ENCODE peak calls at places on chromosome 9, in eight cellular contexts. B is IMR-90, V is heart right ventricle, Y is A549, K is cardiac muscle cell, E is lung, L is uterus, S is upper lobe of left lung. X is an unnamed sample. For H3K4me1, the result is how much of the 10 kb centered on the place peaks cover.

GRCh38 chr9:98080346-98080745 is 23.8 kb downstream of the NANS start:
- DNase-seq in B (peak), V (no peak), Y (no peak), K (no peak), E (no peak), L (no peak), S (no peak), X (no peak)

GRCh38 chr9:135701067-135701967 is 668 bp upstream of the KCNT1 start:
- DNase-seq in B (no peak), V (no peak), Y (no peak), K (no peak), E (no peak), L (no peak), S (peak), X (no peak)

GRCh38 chr9:88716636-88717035 is 181.7 kb downstream of the NXNL2 start:
- DNase-seq in B (no peak), V (no peak), Y (no peak), K (no peak), E (no peak), L (no peak), S (no peak), X (no peak)

GRCh38 chr9:107336718-107337360 is 53.8 kb downstream of the RAD23B start:
- DNase-seq in B (peak), V (no peak), Y (no peak), K (peak), E (no peak), L (no peak), S (no peak), X (no peak)

GRCh38 chr9:125536184-125537152 is 170.5 kb downstream of the MAPKAP1 start:
- DNase-seq in B (no peak), V (no peak), Y (no peak), K (peak), E (no peak), L (no peak), S (no peak), X (no peak)

GRCh38 chr9:32413424-32413823 is 29.0 kb downstream of the ACO1 start:
- DNase-seq in B (no peak), V (no peak), Y (no peak), K (peak), E (no peak), L (no peak), S (no peak), X (no peak)

GRCh38 chr9:130627051-130627450 is 37.3 kb upstream of the PRDM12 start:
- DNase-seq in B (no peak), V (no peak), Y (no peak), K (no peak), E (no peak), L (no peak), S (no peak), X (no peak)

GRCh38 chr9:92954078-92954861 is 6.9 kb downstream of the FGD3 start:
- DNase-seq in B (no peak), V (no peak), Y (no peak), K (peak), E (peak), L (no peak), S (no peak), X (no peak)

GRCh38 chr9:104104407-104104806 is 10.3 kb downstream of the SMC2 start:
- DNase-seq in B (no peak), V (no peak), Y (no peak), K (no peak), E (no peak), L (no peak), S (no peak), X (no peak)

GRCh38 chr9:130444565-130445221 is at the start of gene ASS1:
- DNase-seq in B (no peak), V (peak), Y (peak), K (peak), E (peak), L (peak), S (peak), X (no peak)

GRCh38 chr9:69223605-69224004 is 49.5 kb downstream of the TJP2 start:
- DNase-seq in B (peak), V (no peak), Y (peak), K (peak), E (peak), L (no peak), S (no peak), X (no peak)

GRCh38 chr9:130327070-130327780 is 61.7 kb downstream of the HMCN2 start:
- DNase-seq in B (no peak), V (no peak), Y (peak), K (no peak), E (no peak), L (no peak), S (peak), X (no peak)

DNA sequence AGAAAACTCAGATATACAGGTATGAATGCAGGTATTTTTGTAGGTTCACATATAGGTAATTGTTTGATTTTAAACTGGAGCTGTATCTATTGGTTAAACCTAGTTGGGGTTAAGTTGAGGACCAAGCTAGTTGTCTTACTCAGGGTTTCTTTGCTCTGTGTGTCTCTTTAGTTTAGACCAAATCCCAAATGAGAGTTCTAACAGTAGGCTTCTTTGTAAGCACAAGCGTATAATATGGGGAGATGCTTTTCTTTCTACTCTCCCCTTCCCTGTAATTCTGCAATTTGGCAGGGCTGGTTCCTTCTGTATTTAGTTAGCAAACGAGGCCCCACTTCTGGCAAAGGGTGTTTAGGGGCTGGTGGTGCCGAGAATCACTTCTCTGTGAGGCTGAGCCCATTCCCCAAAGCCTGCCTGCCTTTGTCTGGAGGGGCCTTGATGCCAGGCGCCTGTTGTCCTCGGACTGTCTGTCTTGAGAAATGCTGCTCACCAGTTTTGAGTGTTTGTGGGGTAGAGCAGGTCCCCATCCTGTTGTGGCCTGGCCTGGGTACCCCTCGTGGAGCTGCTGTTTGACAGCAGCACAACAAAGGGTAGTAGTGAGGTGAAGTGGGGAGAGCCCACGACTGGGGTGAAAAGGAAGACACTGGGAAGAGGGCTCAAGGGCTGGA is 259.3 kb downstream of the FANCC start:
- DNase-seq in B (no peak), V (no peak), Y (no peak), K (no peak), E (no peak), L (no peak), S (no peak), X (no peak)
- H3K4me3 ChIP-seq in B (no peak), V (no peak), Y (no peak), K (no peak), E (no peak), L (no peak), S (no peak), X (peak)

GRCh38 chr9:137194909-137195308 is 5.6 kb downstream of the TPRN start:
- DNase-seq in B (no peak), V (no peak), Y (no peak), K (no peak), E (no peak), L (no peak), S (no peak), X (no peak)
- H3K4me1 ChIP-seq in B (under half), V (half or more), Y (under half), K (under half), E (under half), L (under half), S (under half), X (under half)

DNA sequence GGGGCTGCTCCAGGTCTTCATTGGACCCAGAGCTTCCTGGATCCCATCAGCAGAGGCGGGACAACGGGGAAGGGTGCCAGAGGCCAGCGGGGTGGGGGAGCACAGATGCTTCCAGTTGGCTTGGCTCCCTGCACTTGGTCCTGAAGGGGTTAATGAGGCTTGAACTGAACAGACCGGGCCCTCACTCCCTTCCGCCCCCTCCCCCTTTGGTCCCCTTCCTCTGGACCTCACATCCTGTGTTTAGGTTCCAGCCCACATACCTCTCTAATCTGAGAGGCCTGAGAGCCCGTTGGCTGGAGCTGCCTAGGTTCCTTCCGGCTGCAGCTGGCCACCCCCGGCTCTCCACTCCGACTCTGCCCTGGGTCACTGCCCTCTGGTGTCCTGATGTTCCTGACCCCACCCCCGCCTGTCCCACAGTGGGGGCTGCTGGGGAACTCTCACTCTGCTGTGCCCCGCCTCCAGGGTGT is 32.3 kb downstream of the PTPA start:
- DNase-seq in B (peak), V (peak), Y (no peak), K (peak), E (peak), L (peak), S (peak), X (no peak)
- H3K4me3 ChIP-seq in B (no peak), V (peak), Y (no peak), K (no peak), E (no peak), L (no peak), S (peak), X (peak)

GRCh38 chr9:94921072-94921471 is 194.6 kb downstream of the AOPEP start:
- DNase-seq in B (peak), V (no peak), Y (no peak), K (peak), E (no peak), L (peak), S (peak), X (no peak)
- H3K4me1 ChIP-seq in B (under half), V (half or more), Y (half or more), K (half or more), E (under half), L (under half), S (half or more), X (half or more)

GRCh38 chr9:36749461-36749860 is 176.8 kb downstream of the MELK start:
- DNase-seq in B (no peak), V (no peak), Y (no peak), K (no peak), E (no peak), L (no peak), S (no peak), X (no peak)
- H3K4me3 ChIP-seq in B (no peak), V (no peak), Y (no peak), K (no peak), E (no peak), L (no peak), S (no peak), X (no peak)

DNA sequence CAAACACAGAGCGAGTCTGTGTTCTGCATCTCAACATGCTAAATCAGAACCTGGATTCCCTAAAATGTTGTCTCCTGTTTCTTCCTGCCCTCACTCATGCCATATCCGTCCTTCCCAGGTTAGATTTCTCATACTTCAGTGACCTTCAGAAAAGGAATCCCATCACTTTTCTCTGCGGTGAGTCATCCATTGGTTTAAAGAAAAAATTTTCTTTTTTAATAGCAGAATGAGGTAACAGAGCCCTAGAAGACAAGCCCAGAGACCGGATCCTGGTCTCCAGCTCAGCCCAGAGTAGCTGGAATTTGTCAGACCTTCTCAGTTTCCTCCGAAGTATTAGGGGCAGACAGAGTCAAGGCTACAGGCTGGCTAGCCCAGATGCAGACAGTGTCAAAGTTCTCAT is 143.2 kb upstream of the DMRT1 start:
- DNase-seq in B (peak), V (no peak), Y (no peak), K (no peak), E (no peak), L (no peak), S (no peak), X (no peak)
- H3K4me1 ChIP-seq in B (under half), V (half or more), Y (half or more), K (under half), E (under half), L (under half), S (under half), X (half or more)

DNA sequence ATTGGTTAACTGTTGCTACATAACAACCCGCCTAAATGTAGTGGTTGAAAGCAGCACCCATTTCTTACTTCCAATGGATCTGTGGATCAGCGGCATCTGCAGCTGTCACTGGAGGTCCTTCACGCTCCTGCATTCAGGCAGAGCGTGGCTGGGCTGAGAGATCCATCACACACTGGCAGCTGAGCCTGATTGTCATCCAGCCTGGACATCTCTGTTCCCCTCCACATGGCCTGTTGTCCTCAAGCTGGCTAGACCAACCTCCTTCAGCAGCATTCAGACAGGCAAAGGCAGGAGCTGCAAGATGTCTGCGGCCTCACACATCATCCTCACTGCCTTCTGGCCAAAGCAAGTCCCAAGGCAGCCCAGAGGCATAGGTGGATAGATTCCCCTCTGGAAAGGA is 36.9 kb downstream of the DYNC2I2 start:
- DNase-seq in B (no peak), V (no peak), Y (no peak), K (no peak), E (no peak), L (no peak), S (no peak), X (no peak)
- H3K4me3 ChIP-seq in B (no peak), V (no peak), Y (no peak), K (no peak), E (no peak), L (no peak), S (no peak), X (no peak)

GRCh38 chr9:35499701-35500030 is 9.8 kb downstream of the RUSC2 start:
- DNase-seq in B (no peak), V (no peak), Y (no peak), K (no peak), E (no peak), L (no peak), S (no peak), X (no peak)

GRCh38 chr9:35499029-35499700 is 9.3 kb downstream of the RUSC2 start:
- DNase-seq in B (no peak), V (no peak), Y (no peak), K (no peak), E (no peak), L (no peak), S (no peak), X (no peak)

GRCh38 chr9:35506359-35506758 is 16.4 kb downstream of the RUSC2 start:
- DNase-seq in B (no peak), V (no peak), Y (no peak), K (no peak), E (no peak), L (no peak), S (no peak), X (no peak)

GRCh38 chr9:35500130-35500748 is 10.3 kb downstream of the RUSC2 start:
- DNase-seq in B (no peak), V (no peak), Y (no peak), K (no peak), E (no peak), L (no peak), S (no peak), X (no peak)

DNA sequence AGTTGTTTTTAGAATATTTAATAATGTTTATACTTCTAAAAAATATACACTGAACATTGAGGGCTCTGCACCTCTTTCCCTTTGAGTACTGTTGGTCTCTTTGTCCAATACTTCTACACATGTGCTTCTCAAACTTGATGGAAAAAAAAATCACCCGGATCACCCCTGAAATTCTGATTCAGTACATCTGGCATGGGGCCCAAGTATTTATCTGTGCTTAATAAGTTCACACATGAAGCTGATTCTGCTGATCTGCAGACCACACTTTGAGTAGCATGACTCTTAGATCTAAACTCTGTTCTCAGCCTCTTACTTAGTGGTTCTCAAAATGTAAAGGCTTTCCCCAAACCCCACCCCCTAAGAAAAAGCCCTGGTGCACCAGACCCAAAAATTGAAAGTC is 12.0 kb downstream of the RUSC2 start:
- DNase-seq in B (no peak), V (no peak), Y (no peak), K (no peak), E (no peak), L (no peak), S (no peak), X (no peak)
- H3K4me1 ChIP-seq in B (under half), V (under half), Y (under half), K (under half), E (under half), L (under half), S (under half), X (under half)

DNA sequence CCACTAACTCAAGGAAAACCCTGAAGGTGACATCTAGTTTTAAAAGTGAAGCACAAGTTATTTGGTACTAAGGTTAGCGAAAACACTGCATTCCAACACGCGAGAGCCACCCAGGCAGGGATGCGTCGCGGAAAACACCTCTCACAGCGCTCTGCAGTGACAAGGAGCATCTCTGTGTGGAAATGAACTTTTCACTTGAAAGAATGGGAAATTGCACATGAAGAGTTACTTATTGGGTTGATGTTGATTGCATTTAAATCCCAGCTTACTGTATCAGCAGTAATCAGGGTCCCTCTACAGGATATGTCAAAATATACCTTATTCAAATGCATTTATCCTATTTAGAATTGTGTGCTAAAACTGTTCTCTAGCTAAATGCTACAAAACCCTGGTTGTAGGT is 144.4 kb downstream of the BNC2 start:
- DNase-seq in B (peak), V (no peak), Y (no peak), K (peak), E (no peak), L (no peak), S (no peak), X (no peak)
- H3K4me3 ChIP-seq in B (peak), V (no peak), Y (peak), K (no peak), E (no peak), L (peak), S (peak), X (peak)

X was measured in thoracic aorta.